ENCODE peak calls at places on chromosomes 1 and 21, in eight cellular contexts. One of them, this sample, is unnamed.

GRCh38 chr1:145846191-145846590 is 761 bp downstream of the NUDT17 start:
- DNase-seq in HEK293T: peak
- DNase-seq in C1 segment of cervical spinal cord: no peak
- DNase-seq in HFFc6: peak
- DNase-seq in progenitor cell of endocrine pancreas: no peak
- DNase-seq in stimulated activated CD8-positive, alpha-beta memory T cell treated with anti-CD3 and anti-CD28 coated beads, Interleukin-4, amount 100 ng/mL, for 1 hour: no peak
- DNase-seq in ureter: no peak
- DNase-seq in cardiac septum: no peak
- DNase-seq in this sample: peak

GRCh38 chr1:181989521-181989920 is 72.0 kb downstream of the ZNF648 start:
- DNase-seq in HEK293T: no peak
- DNase-seq in C1 segment of cervical spinal cord: no peak
- DNase-seq in HFFc6: no peak
- DNase-seq in stimulated activated CD8-positive, alpha-beta memory T cell treated with anti-CD3 and anti-CD28 coated beads, Interleukin-4, amount 100 ng/mL, for 1 hour: no peak
- DNase-seq in cardiac septum: no peak
- DNase-seq in progenitor cell of endocrine pancreas: no peak
- DNase-seq in ureter: no peak
- DNase-seq in this sample: no peak

GRCh38 chr1:52306227-52307006 is 59.6 kb downstream of the CC2D1B start:
- DNase-seq in ureter: no peak
- DNase-seq in HFFc6: no peak
- DNase-seq in cardiac septum: no peak
- DNase-seq in stimulated activated CD8-positive, alpha-beta memory T cell treated with anti-CD3 and anti-CD28 coated beads, Interleukin-4, amount 100 ng/mL, for 1 hour: no peak
- DNase-seq in progenitor cell of endocrine pancreas: no peak
- DNase-seq in HEK293T: no peak
- DNase-seq in C1 segment of cervical spinal cord: no peak
- DNase-seq in this sample: no peak

GRCh38 chr21:19245188-19245580 is 841.6 kb upstream of the TMPRSS15 start:
- DNase-seq in HFFc6: no peak
- DNase-seq in progenitor cell of endocrine pancreas: no peak
- DNase-seq in ureter: no peak
- DNase-seq in stimulated activated CD8-positive, alpha-beta memory T cell treated with anti-CD3 and anti-CD28 coated beads, Interleukin-4, amount 100 ng/mL, for 1 hour: no peak
- DNase-seq in HEK293T: no peak
- DNase-seq in cardiac septum: no peak
- DNase-seq in C1 segment of cervical spinal cord: no peak
- DNase-seq in this sample: no peak

GRCh38 chr1:199272107-199272506 is 633.3 kb downstream of the PTPRC start:
- DNase-seq in cardiac septum: no peak
- DNase-seq in ureter: no peak
- DNase-seq in HEK293T: no peak
- DNase-seq in C1 segment of cervical spinal cord: no peak
- DNase-seq in stimulated activated CD8-positive, alpha-beta memory T cell treated with anti-CD3 and anti-CD28 coated beads, Interleukin-4, amount 100 ng/mL, for 1 hour: no peak
- DNase-seq in progenitor cell of endocrine pancreas: no peak
- DNase-seq in HFFc6: peak
- DNase-seq in this sample: no peak

GRCh38 chr1:29520571-29521437 is 284.5 kb downstream of the PTPRU start:
- DNase-seq in ureter: peak
- DNase-seq in C1 segment of cervical spinal cord: no peak
- DNase-seq in HFFc6: no peak
- DNase-seq in progenitor cell of endocrine pancreas: peak
- DNase-seq in stimulated activated CD8-positive, alpha-beta memory T cell treated with anti-CD3 and anti-CD28 coated beads, Interleukin-4, amount 100 ng/mL, for 1 hour: no peak
- DNase-seq in cardiac septum: no peak
- DNase-seq in HEK293T: no peak
- DNase-seq in this sample: no peak

GRCh38 chr1:75615664-75616435 is 4.9 kb upstream of the SLC44A5 start:
- DNase-seq in HFFc6: no peak
- DNase-seq in C1 segment of cervical spinal cord: no peak
- DNase-seq in progenitor cell of endocrine pancreas: peak
- DNase-seq in HEK293T: peak
- DNase-seq in ureter: no peak
- DNase-seq in cardiac septum: no peak
- DNase-seq in stimulated activated CD8-positive, alpha-beta memory T cell treated with anti-CD3 and anti-CD28 coated beads, Interleukin-4, amount 100 ng/mL, for 1 hour: no peak
- DNase-seq in this sample: peak

GRCh38 chr1:33610391-33610790 is 137.9 kb downstream of the ZSCAN20 start:
- DNase-seq in HEK293T: no peak
- DNase-seq in cardiac septum: no peak
- DNase-seq in progenitor cell of endocrine pancreas: no peak
- DNase-seq in stimulated activated CD8-positive, alpha-beta memory T cell treated with anti-CD3 and anti-CD28 coated beads, Interleukin-4, amount 100 ng/mL, for 1 hour: no peak
- DNase-seq in HFFc6: no peak
- DNase-seq in ureter: no peak
- DNase-seq in C1 segment of cervical spinal cord: no peak
- DNase-seq in this sample: no peak

GRCh38 chr1:226632922-226633351 is 84.4 kb downstream of the STUM start:
- DNase-seq in ureter: no peak
- DNase-seq in C1 segment of cervical spinal cord: no peak
- DNase-seq in HEK293T: no peak
- DNase-seq in progenitor cell of endocrine pancreas: no peak
- DNase-seq in cardiac septum: no peak
- DNase-seq in HFFc6: no peak
- DNase-seq in stimulated activated CD8-positive, alpha-beta memory T cell treated with anti-CD3 and anti-CD28 coated beads, Interleukin-4, amount 100 ng/mL, for 1 hour: no peak
- DNase-seq in this sample: no peak

GRCh38 chr1:182620924-182621585 is 16.9 kb upstream of the RGS16 start:
- DNase-seq in HFFc6: no peak
- DNase-seq in HEK293T: no peak
- DNase-seq in cardiac septum: no peak
- DNase-seq in progenitor cell of endocrine pancreas: no peak
- DNase-seq in stimulated activated CD8-positive, alpha-beta memory T cell treated with anti-CD3 and anti-CD28 coated beads, Interleukin-4, amount 100 ng/mL, for 1 hour: no peak
- DNase-seq in C1 segment of cervical spinal cord: no peak
- DNase-seq in ureter: no peak
- DNase-seq in this sample: no peak

GRCh38 chr1:212721388-212722247 is 22.0 kb upstream of the BATF3 start:
- DNase-seq in stimulated activated CD8-positive, alpha-beta memory T cell treated with anti-CD3 and anti-CD28 coated beads, Interleukin-4, amount 100 ng/mL, for 1 hour: no peak
- DNase-seq in cardiac septum: no peak
- DNase-seq in HEK293T: no peak
- DNase-seq in C1 segment of cervical spinal cord: no peak
- DNase-seq in ureter: no peak
- DNase-seq in progenitor cell of endocrine pancreas: no peak
- DNase-seq in HFFc6: peak
- DNase-seq in this sample: peak

GRCh38 chr1:47580451-47580980 is 142.7 kb downstream of the FOXD2 start:
- DNase-seq in HFFc6: no peak
- DNase-seq in C1 segment of cervical spinal cord: no peak
- DNase-seq in stimulated activated CD8-positive, alpha-beta memory T cell treated with anti-CD3 and anti-CD28 coated beads, Interleukin-4, amount 100 ng/mL, for 1 hour: no peak
- DNase-seq in cardiac septum: no peak
- DNase-seq in ureter: no peak
- DNase-seq in progenitor cell of endocrine pancreas: no peak
- DNase-seq in HEK293T: no peak
- DNase-seq in this sample: no peak

GRCh38 chr1:196088551-196088950 is 519.7 kb downstream of the KCNT2 start:
- DNase-seq in progenitor cell of endocrine pancreas: no peak
- DNase-seq in ureter: no peak
- DNase-seq in cardiac septum: no peak
- DNase-seq in stimulated activated CD8-positive, alpha-beta memory T cell treated with anti-CD3 and anti-CD28 coated beads, Interleukin-4, amount 100 ng/mL, for 1 hour: no peak
- DNase-seq in C1 segment of cervical spinal cord: no peak
- DNase-seq in HEK293T: no peak
- DNase-seq in HFFc6: no peak
- DNase-seq in this sample: no peak

GRCh38 chr1:29736582-29737188 is 500.4 kb downstream of the PTPRU start:
- DNase-seq in HEK293T: peak
- DNase-seq in HFFc6: peak
- DNase-seq in cardiac septum: no peak
- DNase-seq in C1 segment of cervical spinal cord: no peak
- DNase-seq in stimulated activated CD8-positive, alpha-beta memory T cell treated with anti-CD3 and anti-CD28 coated beads, Interleukin-4, amount 100 ng/mL, for 1 hour: no peak
- DNase-seq in ureter: no peak
- DNase-seq in progenitor cell of endocrine pancreas: peak
- DNase-seq in this sample: peak

GRCh38 chr1:12185036-12185435 is 18.2 kb downstream of the TNFRSF1B start:
- DNase-seq in HFFc6: no peak
- DNase-seq in ureter: no peak
- DNase-seq in progenitor cell of endocrine pancreas: no peak
- DNase-seq in C1 segment of cervical spinal cord: no peak
- DNase-seq in cardiac septum: no peak
- DNase-seq in stimulated activated CD8-positive, alpha-beta memory T cell treated with anti-CD3 and anti-CD28 coated beads, Interleukin-4, amount 100 ng/mL, for 1 hour: no peak
- DNase-seq in HEK293T: no peak
- DNase-seq in this sample: no peak

GRCh38 chr1:206859082-206859491 is 6.3 kb upstream of the IL20 start:
- DNase-seq in HEK293T: no peak
- DNase-seq in C1 segment of cervical spinal cord: no peak
- DNase-seq in progenitor cell of endocrine pancreas: no peak
- DNase-seq in ureter: no peak
- DNase-seq in stimulated activated CD8-positive, alpha-beta memory T cell treated with anti-CD3 and anti-CD28 coated beads, Interleukin-4, amount 100 ng/mL, for 1 hour: no peak
- DNase-seq in cardiac septum: no peak
- DNase-seq in HFFc6: no peak
- DNase-seq in this sample: no peak

GRCh38 chr1:234277161-234277868 is 95.9 kb upstream of the COA6 start:
- DNase-seq in HFFc6: no peak
- DNase-seq in ureter: no peak
- DNase-seq in cardiac septum: no peak
- DNase-seq in stimulated activated CD8-positive, alpha-beta memory T cell treated with anti-CD3 and anti-CD28 coated beads, Interleukin-4, amount 100 ng/mL, for 1 hour: no peak
- DNase-seq in C1 segment of cervical spinal cord: no peak
- DNase-seq in progenitor cell of endocrine pancreas: no peak
- DNase-seq in HEK293T: no peak
- DNase-seq in this sample: no peak

GRCh38 chr21:40658237-40658636 is 188.7 kb downstream of the DSCAM start:
- DNase-seq in progenitor cell of endocrine pancreas: no peak
- DNase-seq in cardiac septum: no peak
- DNase-seq in stimulated activated CD8-positive, alpha-beta memory T cell treated with anti-CD3 and anti-CD28 coated beads, Interleukin-4, amount 100 ng/mL, for 1 hour: no peak
- DNase-seq in HFFc6: no peak
- DNase-seq in HEK293T: no peak
- DNase-seq in ureter: no peak
- DNase-seq in C1 segment of cervical spinal cord: no peak
- DNase-seq in this sample: no peak

GRCh38 chr1:55679971-55680370 is 464.8 kb upstream of the USP24 start:
- DNase-seq in cardiac septum: no peak
- DNase-seq in C1 segment of cervical spinal cord: no peak
- DNase-seq in progenitor cell of endocrine pancreas: no peak
- DNase-seq in ureter: no peak
- DNase-seq in HFFc6: peak
- DNase-seq in HEK293T: no peak
- DNase-seq in stimulated activated CD8-positive, alpha-beta memory T cell treated with anti-CD3 and anti-CD28 coated beads, Interleukin-4, amount 100 ng/mL, for 1 hour: no peak
- DNase-seq in this sample: no peak

GRCh38 chr1:113675299-113675698 is 84.0 kb downstream of the PHTF1 start:
- DNase-seq in cardiac septum: no peak
- DNase-seq in C1 segment of cervical spinal cord: no peak
- DNase-seq in stimulated activated CD8-positive, alpha-beta memory T cell treated with anti-CD3 and anti-CD28 coated beads, Interleukin-4, amount 100 ng/mL, for 1 hour: no peak
- DNase-seq in HFFc6: peak
- DNase-seq in ureter: no peak
- DNase-seq in progenitor cell of endocrine pancreas: no peak
- DNase-seq in HEK293T: no peak
- DNase-seq in this sample: no peak

GRCh38 chr1:212557739-212558664 is 50.6 kb upstream of the ATF3 start:
- DNase-seq in progenitor cell of endocrine pancreas: no peak
- DNase-seq in stimulated activated CD8-positive, alpha-beta memory T cell treated with anti-CD3 and anti-CD28 coated beads, Interleukin-4, amount 100 ng/mL, for 1 hour: no peak
- DNase-seq in C1 segment of cervical spinal cord: no peak
- DNase-seq in HFFc6: no peak
- DNase-seq in cardiac septum: peak
- DNase-seq in ureter: peak
- DNase-seq in HEK293T: peak
- DNase-seq in this sample: peak

GRCh38 chr1:2258996-2259395 is 30.9 kb downstream of the SKI start:
- DNase-seq in progenitor cell of endocrine pancreas: no peak
- DNase-seq in HFFc6: no peak
- DNase-seq in C1 segment of cervical spinal cord: no peak
- DNase-seq in cardiac septum: no peak
- DNase-seq in ureter: no peak
- DNase-seq in stimulated activated CD8-positive, alpha-beta memory T cell treated with anti-CD3 and anti-CD28 coated beads, Interleukin-4, amount 100 ng/mL, for 1 hour: no peak
- DNase-seq in HEK293T: no peak
- DNase-seq in this sample: no peak